ENCODE peak calls at places on chromosomes 13 and 19, in four cellular contexts. G is AG09319, B is PC-3, Y is A673. K is an unnamed sample.

GRCh38 chr13:35549481-35549880 is 73.0 kb upstream of the MAB21L1 start:
- DNase-seq in B (peak), Y (peak), G (peak), K (peak)

GRCh38 chr13:39051157-39051556 is 12.9 kb downstream of the NHLRC3 start:
- DNase-seq in G (no peak), Y (peak), B (peak), K (peak)

GRCh38 chr13:106530209-106530906 is 5.1 kb downstream of the EFNB2 start:
- DNase-seq in B (peak), G (no peak), Y (no peak), K (no peak)

GRCh38 chr13:101915333-101915732 is 462.9 kb downstream of the ITGBL1 start:
- DNase-seq in B (no peak), Y (no peak), G (no peak), K (no peak)

GRCh38 chr13:20716951-20717350 is 13.5 kb downstream of the IL17D start:
- DNase-seq in G (no peak), B (no peak), Y (no peak), K (no peak)

GRCh38 chr13:20940083-20940482 is 37.5 kb upstream of the XPO4 start:
- DNase-seq in G (peak), B (no peak), Y (no peak), K (no peak)

GRCh38 chr13:75372517-75372916 is 109.5 kb downstream of the TBC1D4 start:
- DNase-seq in G (no peak), B (peak), Y (peak), K (no peak)

GRCh38 chr19:49231389-49231788 is 73.8 kb downstream of the TRPM4 start:
- DNase-seq in B (no peak), G (no peak), Y (no peak), K (no peak)

GRCh38 chr13:70098669-70099068 is 9.0 kb upstream of the ATXN8OS start:
- DNase-seq in B (peak), G (no peak), Y (peak), K (no peak)

GRCh38 chr19:11152318-11153062 is 3.1 kb downstream of the SPC24 start:
- DNase-seq in Y (no peak), G (no peak), B (peak), K (no peak)

GRCh38 chr13:46386426-46386995 is 541 bp downstream of the RUBCNL start:
- DNase-seq in Y (peak), G (no peak), B (no peak), K (no peak)

GRCh38 chr19:29535432-29535831 is 9.6 kb downstream of the VSTM2B start:
- DNase-seq in B (no peak), Y (no peak), G (no peak), K (no peak)

GRCh38 chr13:24035411-24035810 is 125.1 kb upstream of the SPATA13 start:
- DNase-seq in G (no peak), B (peak), Y (no peak), K (no peak)

GRCh38 chr13:26061947-26062346 is 10.1 kb upstream of the SHISA2 start:
- DNase-seq in G (no peak), B (peak), Y (no peak), K (peak)

GRCh38 chr13:31896427-31896826 is 135.1 kb upstream of the FRY start:
- DNase-seq in B (no peak), G (no peak), Y (peak), K (no peak)

GRCh38 chr13:45705145-45705695 is 3.1 kb downstream of the CBY2 start:
- DNase-seq in B (no peak), Y (no peak), G (no peak), K (no peak)

GRCh38 chr19:31260171-31260933 is 88.9 kb downstream of the TSHZ3 start:
- DNase-seq in Y (no peak), B (no peak), G (no peak), K (no peak)

GRCh38 chr19:45469132-45469834 is 1.5 kb downstream of the FOSB start:
- DNase-seq in G (peak), B (peak), Y (peak), K (no peak)
- TF ChIP-seq CTCF in G (no peak), B (no peak), Y (no peak), K (no peak)

GRCh38 chr19:41224632-41225031 is 5.6 kb downstream of the AXL start:
- DNase-seq in G (no peak), Y (no peak), B (no peak), K (no peak)

GRCh38 chr19:41228486-41228885 is 9.5 kb downstream of the AXL start:
- DNase-seq in B (no peak), G (no peak), Y (no peak), K (no peak)

GRCh38 chr19:41226874-41227390 is 7.9 kb downstream of the AXL start:
- DNase-seq in G (no peak), B (no peak), Y (no peak), K (no peak)

GRCh38 chr19:41225238-41226052 is 6.4 kb downstream of the AXL start:
- DNase-seq in B (peak), Y (peak), G (peak), K (peak)

GRCh38 chr19:41226053-41226873 is 7.2 kb downstream of the AXL start:
- DNase-seq in G (peak), B (peak), Y (peak), K (no peak)
- TF ChIP-seq CTCF in G (no peak), B (no peak), Y (no peak), K (no peak)

DNA sequence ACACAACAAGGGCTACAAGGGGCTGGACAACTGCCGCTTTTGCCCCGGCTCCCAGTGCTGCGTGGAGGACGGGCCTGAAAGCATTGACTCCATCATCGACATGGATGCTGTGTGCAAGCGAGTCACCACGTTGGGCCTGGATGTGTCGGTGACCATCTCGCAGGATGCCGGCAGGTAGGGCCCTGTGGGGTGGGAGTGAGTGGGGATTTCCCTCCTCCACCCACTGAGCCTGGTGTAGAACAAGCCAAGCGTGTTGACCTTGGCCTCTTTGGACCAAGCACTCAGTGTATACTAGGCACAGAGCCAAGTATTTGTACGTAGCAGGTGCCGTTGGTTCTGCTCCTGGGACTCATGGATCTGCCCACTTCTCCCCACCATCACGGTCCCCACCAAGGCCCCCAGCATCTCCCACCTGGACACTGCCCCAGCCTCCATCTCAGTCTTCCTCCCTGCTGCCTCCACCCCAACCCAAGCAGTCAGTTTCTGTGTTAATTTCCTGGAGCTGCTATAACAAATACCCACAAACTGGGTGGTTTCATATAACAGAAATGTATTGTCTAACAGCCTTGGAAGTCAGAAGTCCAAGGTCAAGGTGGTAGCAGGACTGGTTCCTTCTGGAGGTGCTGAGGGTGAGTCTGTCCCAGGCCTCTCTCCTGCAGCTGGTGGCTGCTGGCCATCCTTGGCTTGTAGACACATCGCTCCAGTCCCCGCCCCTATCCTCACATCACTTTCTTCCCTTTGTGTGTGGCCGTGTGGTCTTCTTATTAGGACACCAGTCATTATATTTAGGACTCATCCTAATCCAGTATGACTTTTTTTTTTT is 17.3 kb downstream of the PGPEP1 start:
- DNase-seq in G (no peak), Y (no peak), B (no peak), K (no peak)
- TF ChIP-seq CTCF in G (no peak), Y (no peak), B (no peak), K (no peak)

GRCh38 chr13:113086031-113086750 is 19.4 kb upstream of the F7 start:
- DNase-seq in G (no peak), Y (no peak), B (no peak), K (no peak)
- TF ChIP-seq CTCF in G (no peak), Y (peak), B (no peak), K (no peak)

GRCh38 chr19:1852294-1852646 is 4.0 kb upstream of the REXO1 start:
- DNase-seq in Y (peak), B (no peak), G (no peak), K (no peak)

GRCh38 chr19:1852729-1853128 is 4.4 kb upstream of the REXO1 start:
- DNase-seq in B (no peak), G (no peak), Y (peak), K (no peak)

GRCh38 chr19:1849999-1850398 is 1.7 kb upstream of the REXO1 start:
- DNase-seq in Y (no peak), B (no peak), G (no peak), K (no peak)

GRCh38 chr19:1851581-1852293 is 3.5 kb upstream of the REXO1 start:
- DNase-seq in B (no peak), G (no peak), Y (peak), K (no peak)

GRCh38 chr19:1850809-1851544 is 2.7 kb upstream of the REXO1 start:
- DNase-seq in G (no peak), B (peak), Y (no peak), K (no peak)
- TF ChIP-seq CTCF in G (no peak), B (peak), Y (peak), K (peak)

GRCh38 chr19:5823579-5824281 is 15.8 kb downstream of the FUT6 start:
- DNase-seq in Y (no peak), B (peak), G (no peak), K (no peak)
- TF ChIP-seq CTCF in Y (no peak), B (peak), G (no peak), K (peak)

DNA sequence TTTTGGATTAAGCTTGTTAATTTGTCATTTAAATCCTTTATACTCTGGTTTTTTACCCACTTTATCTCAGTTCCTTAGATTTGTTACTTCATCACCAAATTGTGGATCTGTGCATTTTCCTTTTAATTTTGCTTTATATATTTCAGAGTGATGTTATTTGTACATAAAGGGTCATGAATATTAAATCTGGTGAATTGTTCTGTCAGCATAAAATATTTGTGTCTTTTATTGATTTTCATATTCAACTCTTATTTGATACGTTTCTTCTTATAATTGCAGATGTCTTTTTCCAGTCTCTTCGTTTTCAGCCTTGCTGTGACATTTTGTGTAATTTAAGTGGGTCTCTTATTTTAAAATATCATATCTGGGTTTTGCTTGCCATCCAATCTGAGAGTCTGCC is 4.7 kb downstream of the SETDB2 start:
- DNase-seq in B (no peak), Y (no peak), G (no peak), K (no peak)
- TF ChIP-seq CTCF in B (no peak), Y (no peak), G (no peak), K (no peak)

GRCh38 chr19:52518646-52519045 is 8.8 kb upstream of the ZNF808 start:
- DNase-seq in B (no peak), G (no peak), Y (no peak), K (no peak)

GRCh38 chr19:52520013-52520412 is 7.5 kb upstream of the ZNF808 start:
- DNase-seq in B (no peak), Y (no peak), G (no peak), K (no peak)

GRCh38 chr19:52516191-52516590 is 11.3 kb upstream of the ZNF808 start:
- DNase-seq in B (no peak), Y (no peak), G (no peak), K (no peak)
- TF ChIP-seq CTCF in B (no peak), Y (no peak), G (no peak), K (no peak)

DNA sequence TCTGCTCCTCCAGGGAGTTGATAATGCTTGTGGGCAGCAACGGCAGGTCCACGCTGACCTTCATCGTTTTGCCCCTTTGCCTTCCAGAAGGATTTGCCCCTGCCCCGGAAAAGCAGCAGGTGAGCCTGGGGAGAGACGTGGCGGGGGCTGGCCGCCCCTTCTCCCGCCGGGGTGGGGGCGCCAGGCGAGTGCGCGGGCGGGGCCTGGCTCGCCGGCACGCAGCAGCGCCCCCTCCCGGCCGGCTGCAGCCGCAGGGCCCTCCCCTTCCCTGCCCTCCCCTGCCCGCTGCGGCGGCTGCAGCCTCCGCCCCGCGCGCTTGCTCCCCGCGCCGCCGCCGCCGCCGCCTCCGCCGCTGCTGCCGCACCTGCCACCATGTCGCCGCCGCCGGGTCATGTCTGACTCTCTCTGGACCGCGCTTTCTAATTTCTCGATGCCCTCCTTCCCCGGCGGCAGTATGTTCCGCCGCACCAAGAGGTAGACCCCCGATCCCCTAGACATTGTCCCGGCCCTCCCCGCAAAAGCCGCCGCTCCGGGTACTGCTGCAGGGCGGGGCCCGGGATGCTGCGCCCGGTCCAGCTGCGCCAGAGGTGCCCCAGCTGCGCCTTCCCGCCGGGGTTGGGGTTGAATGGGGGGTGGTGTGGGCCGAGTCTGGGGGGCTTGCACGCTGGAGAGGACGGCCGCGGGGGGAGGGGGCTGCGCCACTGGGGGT is at the start of gene MAST1:
- DNase-seq in B (peak), G (no peak), Y (peak), K (no peak)
- TF ChIP-seq CTCF in B (peak), G (peak), Y (no peak), K (no peak)

DNA sequence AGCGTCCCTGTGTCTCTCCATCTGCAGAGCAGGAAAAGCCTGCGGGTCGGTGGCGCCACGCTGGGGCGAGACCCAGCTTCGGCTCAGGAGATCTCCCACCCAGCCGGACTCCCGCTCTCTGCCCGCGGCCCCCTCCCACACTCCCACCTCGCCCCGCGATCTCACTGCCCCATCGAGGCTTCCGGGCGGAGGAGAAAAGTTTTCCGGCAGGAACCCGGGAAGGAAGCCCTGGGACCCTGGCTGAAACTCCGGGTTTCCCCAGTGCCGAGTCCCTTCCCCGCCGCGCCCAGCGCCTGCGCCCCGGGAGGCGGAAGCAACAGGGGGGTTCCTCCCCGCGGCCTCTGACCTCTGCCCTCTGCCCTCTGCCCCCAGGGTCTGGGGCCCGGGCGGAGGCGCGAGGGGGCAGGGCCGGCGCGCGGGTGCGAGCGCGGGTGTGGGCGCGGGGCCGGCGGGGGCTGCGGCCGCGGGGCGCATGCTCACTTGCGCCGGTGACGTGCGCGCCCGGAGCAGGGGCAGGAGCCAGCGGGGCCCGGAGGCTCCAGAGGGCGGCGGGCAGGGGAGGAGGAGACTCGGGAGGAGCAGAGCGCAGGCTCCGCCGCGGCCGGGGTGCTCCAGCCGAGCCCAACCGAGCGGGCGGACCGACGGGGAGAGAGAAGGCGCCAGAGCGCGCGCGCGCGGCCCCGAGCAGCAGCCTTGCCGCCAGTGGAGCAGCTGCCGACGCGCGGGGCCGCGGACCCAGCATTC is at the start of gene ATP11A:
- DNase-seq in B (peak), Y (peak), G (peak), K (peak)
- TF ChIP-seq CTCF in B (no peak), Y (no peak), G (no peak), K (peak)